ENCODE peak calls at places on chromosomes 5 and 9, in four cellular contexts. J is IMR-90, U is K562, C is GM12878. G is an unnamed sample.

GRCh38 chr5:55278778-55279177 is 28.7 kb downstream of the DHX29 start:
- DNase-seq in J (peak; percentile 75), U (no peak), C (no peak), G (no peak)

GRCh38 chr5:55101556-55102276 is 730 bp upstream of the GZMA start:
- DNase-seq in J (no peak), U (no peak), C (no peak), G (no peak)

GRCh38 chr5:34736445-34737119 is 80.5 kb downstream of the RAI14 start:
- DNase-seq in J (peak; percentile 56), U (no peak), C (no peak), G (no peak)

GRCh38 chr9:110742741-110743371 is 74.3 kb downstream of the MUSK start:
- DNase-seq in J (peak; percentile 93), U (no peak), C (no peak), G (peak; percentile 86)

GRCh38 chr5:135986891-135987401 is 32.2 kb upstream of the LECT2 start:
- DNase-seq in J (peak; percentile 38), U (no peak), C (no peak), G (no peak)

GRCh38 chr5:133883916-133884315 is 84.5 kb downstream of the C5orf15 start:
- DNase-seq in J (no peak), U (no peak), C (no peak), G (no peak)

GRCh38 chr5:60334281-60334713 is 365.7 kb downstream of the DEPDC1B start:
- DNase-seq in J (peak; percentile 65), U (no peak), C (no peak), G (no peak)

GRCh38 chr5:154371687-154372086 is 74.1 kb upstream of the SAP30L start:
- DNase-seq in J (peak; percentile 90), U (no peak), C (no peak), G (no peak)

GRCh38 chr9:14127656-14128055 is 186.3 kb downstream of the NFIB start:
- DNase-seq in J (peak; percentile 58), U (no peak), C (no peak), G (no peak)

GRCh38 chr9:14597171-14597799 is 95.9 kb downstream of the ZDHHC21 start:
- DNase-seq in J (no peak), U (no peak), C (no peak), G (no peak)

GRCh38 chr5:151150484-151151262 is 6.9 kb downstream of the ANXA6 start:
- DNase-seq in J (peak; percentile 47), U (no peak), C (peak; percentile 50), G (peak; percentile 38)

GRCh38 chr5:69484891-69485290 is 7.7 kb upstream of the OCLN start:
- DNase-seq in J (peak; percentile 29), U (no peak), C (no peak), G (peak; percentile 65)

GRCh38 chr9:114274217-114274616 is 48.7 kb upstream of the ORM1 start:
- DNase-seq in J (no peak), U (no peak), C (no peak), G (no peak)

GRCh38 chr9:88092699-88093359 is 45.4 kb downstream of the SPATA31C2 start:
- DNase-seq in J (peak; percentile 68), U (no peak), C (no peak), G (no peak)

GRCh38 chr9:81902191-81902590 is 26.0 kb upstream of the SPATA31D4 start:
- DNase-seq in J (peak; percentile 52), U (no peak), C (no peak), G (no peak)

GRCh38 chr5:91341159-91341558 is 42.0 kb downstream of the ARRDC3 start:
- DNase-seq in J (no peak), U (no peak), C (no peak), G (no peak)

GRCh38 chr9:111805841-111806241 is 11.1 kb upstream of the SHOC1 start:
- DNase-seq in J (peak; percentile 75), U (no peak), C (no peak), G (peak; percentile 92)

GRCh38 chr5:125401724-125402622 is 655.5 kb upstream of the ZNF608 start:
- DNase-seq in J (no peak), U (no peak), C (no peak), G (no peak)

GRCh38 chr5:135951257-135951656 is 3.5 kb downstream of the LECT2 start:
- DNase-seq in J (no peak), U (no peak), C (no peak), G (no peak)

GRCh38 chr9:76230961-76231360 is 163.3 kb downstream of the RFK start:
- DNase-seq in J (peak; percentile 16), U (no peak), C (no peak), G (no peak)

GRCh38 chr5:14730881-14731280 is 66.4 kb downstream of the OTULIN start:
- DNase-seq in J (no peak), U (no peak), C (no peak), G (no peak)

GRCh38 chr9:118290116-118290515 is 585.9 kb downstream of the TLR4 start:
- DNase-seq in J (no peak), U (no peak), C (no peak), G (no peak)

GRCh38 chr5:98333921-98334320 is 439.5 kb upstream of the RGMB start:
- DNase-seq in J (no peak), U (no peak), C (no peak), G (no peak)

GRCh38 chr9:37953775-37954437 is 50.0 kb upstream of the SLC25A51 start:
- DNase-seq in J (peak; percentile 100), U (peak; percentile 85), C (peak; percentile 80), G (peak; percentile 97)

GRCh38 chr5:43075319-43076293 is 35.5 kb upstream of the ANXA2R start:
- DNase-seq in J (no peak), U (peak; percentile 54), C (no peak), G (peak; percentile 46)

GRCh38 chr9:121353246-121353975 is 16.6 kb downstream of the STOM start:
- DNase-seq in J (no peak), U (no peak), C (peak; percentile 88), G (no peak)

GRCh38 chr9:117448066-117448465 is 33.2 kb upstream of the ASTN2 start:
- DNase-seq in J (no peak), U (no peak), C (no peak), G (no peak)

GRCh38 chr5:6166698-6167394 is 211.5 kb downstream of the MED10 start:
- DNase-seq in J (no peak), U (no peak), C (no peak), G (no peak)
- TF ChIP-seq FOS in J (no peak), U (no peak), C (no peak), G (no peak)

GRCh38 chr5:13708906-13709305 is 235.6 kb downstream of the DNAH5 start:
- DNase-seq in J (peak; percentile 11), U (no peak), C (no peak), G (no peak)

GRCh38 chr5:13704401-13704800 is 240.1 kb downstream of the DNAH5 start:
- DNase-seq in J (no peak), U (no peak), C (no peak), G (no peak)

GRCh38 chr5:13708432-13708831 is 236.1 kb downstream of the DNAH5 start:
- DNase-seq in J (peak; percentile 72), U (no peak), C (no peak), G (no peak)
- TF ChIP-seq POLR2A in J (no peak), U (no peak), C (no peak), G (no peak)

GRCh38 chr5:109005611-109006010 is 257.9 kb downstream of the FER start:
- DNase-seq in J (no peak), U (no peak), C (no peak), G (no peak)

GRCh38 chr5:109003928-109004327 is 256.2 kb downstream of the FER start:
- DNase-seq in J (no peak), U (no peak), C (no peak), G (no peak)

GRCh38 chr5:109006129-109006528 is 258.4 kb downstream of the FER start:
- DNase-seq in J (no peak), U (no peak), C (no peak), G (no peak)
- TF ChIP-seq CTCF in J (no peak), U (no peak), C (no peak), G (no peak)

DNA sequence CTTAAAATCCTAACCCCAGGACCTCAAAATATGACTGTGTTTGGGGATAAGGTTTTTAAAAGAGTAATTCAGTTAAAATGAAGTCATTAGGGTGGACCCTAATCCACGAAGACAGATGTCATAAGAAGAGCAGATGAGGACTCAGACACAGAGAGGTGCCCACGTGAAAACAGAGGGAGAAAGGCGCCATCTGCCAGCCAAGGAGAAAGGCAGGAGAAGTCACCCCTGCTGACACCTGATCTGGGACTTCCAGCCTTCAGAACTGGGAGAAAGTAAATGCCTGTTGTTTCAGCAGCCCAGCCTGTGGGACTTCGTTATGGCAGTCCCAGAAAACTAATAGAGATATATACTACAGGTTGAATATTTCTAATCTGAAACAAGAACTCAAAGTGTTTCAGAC is 67.4 kb downstream of the ROR2 start:
- DNase-seq in J (no peak), U (no peak), C (no peak), G (no peak)
- TF ChIP-seq FOS in J (no peak), U (no peak), C (no peak), G (no peak)

GRCh38 chr9:124776952-124777645 is at the start of gene OLFML2A:
- DNase-seq in J (no peak), U (peak; percentile 37), C (no peak), G (no peak)
- TF ChIP-seq POLR2A in J (no peak), U (no peak), C (no peak), G (no peak)

GRCh38 chr5:57405984-57406383 is 76.6 kb downstream of the ACTBL2 start:
- DNase-seq in J (peak; percentile 44), U (no peak), C (no peak), G (no peak)

GRCh38 chr5:57407391-57407790 is 75.2 kb downstream of the ACTBL2 start:
- DNase-seq in J (no peak), U (no peak), C (no peak), G (no peak)

GRCh38 chr5:57402761-57403160 is 79.8 kb downstream of the ACTBL2 start:
- DNase-seq in J (no peak), U (no peak), C (no peak), G (no peak)

GRCh38 chr5:57406591-57406990 is 76.0 kb downstream of the ACTBL2 start:
- DNase-seq in J (no peak), U (no peak), C (no peak), G (no peak)

DNA sequence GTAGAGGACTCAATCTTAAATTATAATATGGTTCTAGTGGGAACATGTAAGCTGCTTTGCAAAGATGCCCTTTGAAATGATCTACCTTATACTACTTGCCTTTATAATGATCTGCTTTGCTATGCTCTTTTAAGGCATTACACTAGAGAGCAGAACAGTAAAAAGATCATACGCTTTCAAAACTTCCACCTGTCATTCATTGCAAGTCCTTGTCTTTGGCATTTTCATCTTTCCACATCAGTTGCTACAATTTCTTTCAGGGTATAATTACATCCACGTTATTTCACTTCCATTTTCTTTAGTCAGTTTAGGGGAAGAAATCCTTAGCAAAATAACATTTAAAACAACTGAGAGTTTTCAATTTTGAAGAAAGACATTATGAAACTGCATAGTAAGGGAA is 80.3 kb downstream of the ACTBL2 start:
- DNase-seq in J (no peak), U (no peak), C (no peak), G (no peak)
- TF ChIP-seq CTCF in J (no peak), U (no peak), C (no peak), G (no peak)

G was measured in endothelial cell of umbilical vein.